ENCODE peak calls at places on chromosomes 1 and 21, in seven cellular contexts. Q is tibial nerve, N is fibroblast of pulmonary artery, S is BE2C, J is fibroblast of mammary gland, E is progenitor cell of endocrine pancreas, D is H9. U is an unnamed sample.

GRCh38 chr1:209483691-209484090 is 99.8 kb upstream of the CAMK1G start:
- DNase-seq in Q (no peak), N (no peak), S (no peak), J (no peak), E (no peak), D (no peak), U (no peak)

GRCh38 chr1:203797948-203798347 is 2.5 kb downstream of the ZBED6 start:
- DNase-seq in Q (peak), N (no peak), S (peak), J (no peak), E (no peak), D (no peak), U (peak)

GRCh38 chr1:98323396-98323795 is 338.1 kb upstream of the SNX7 start:
- DNase-seq in Q (peak), N (peak), S (no peak), J (peak), E (no peak), D (no peak), U (peak)

GRCh38 chr1:88946845-88947244 is 45.6 kb downstream of the KYAT3 start:
- DNase-seq in Q (no peak), N (peak), S (no peak), J (peak), E (no peak), D (no peak), U (no peak)

GRCh38 chr1:109668123-109668800 is 405 bp downstream of the GSTM2 start:
- DNase-seq in Q (no peak), N (no peak), S (no peak), J (no peak), E (no peak), D (no peak), U (no peak)

GRCh38 chr1:112808861-112809684 is 93.9 kb upstream of the PPM1J start:
- DNase-seq in Q (peak), N (peak), S (peak), J (peak), E (peak), D (peak), U (peak)

GRCh38 chr1:232810856-232811255 is 5.6 kb downstream of the MAP10 start:
- DNase-seq in Q (no peak), N (peak), S (no peak), J (no peak), E (no peak), D (no peak), U (no peak)

GRCh38 chr1:28395181-28395580 is 25.6 kb downstream of the PHACTR4 start:
- DNase-seq in Q (no peak), N (peak), S (no peak), J (peak), E (no peak), D (no peak), U (peak)

GRCh38 chr1:94599090-94599813 is 57.7 kb upstream of the F3 start:
- DNase-seq in Q (peak), N (no peak), S (no peak), J (peak), E (no peak), D (peak), U (peak)

GRCh38 chr1:243786546-243786945 is 63.5 kb downstream of the AKT3 start:
- DNase-seq in Q (no peak), N (no peak), S (no peak), J (no peak), E (no peak), D (no peak), U (peak)

GRCh38 chr21:36024782-36025181 is 35.5 kb downstream of the SETD4 start:
- DNase-seq in Q (no peak), N (no peak), S (no peak), J (no peak), E (no peak), D (no peak), U (no peak)

DNA sequence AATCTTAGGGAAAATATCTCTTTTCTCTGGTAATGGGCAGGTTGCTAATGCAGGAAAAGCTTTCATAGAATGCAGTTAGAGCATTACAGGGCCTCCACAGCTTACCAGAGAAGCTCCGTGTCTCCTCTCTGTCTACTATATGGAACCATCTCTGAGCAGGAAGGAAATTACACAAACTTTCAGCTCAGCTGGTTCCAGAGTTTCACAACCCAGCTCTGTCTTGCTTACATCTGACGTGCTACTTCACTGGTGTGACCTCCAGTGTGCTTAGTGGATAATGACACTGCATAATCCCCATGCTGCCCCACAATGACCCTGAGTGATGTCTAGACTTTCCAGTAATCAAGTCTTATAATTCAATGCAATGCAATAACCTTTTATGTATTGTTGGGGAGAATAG is 4.3 kb upstream of the FGGY start:
- DNase-seq in Q (peak), N (peak), S (no peak), J (peak), E (no peak), D (no peak), U (peak)
- TF ChIP-seq CTCF in Q (no peak), N (peak), S (no peak), J (no peak), E (no peak), D (no peak), U (no peak)

GRCh38 chr1:218298398-218298797 is 13.3 kb downstream of the RRP15 start:
- DNase-seq in Q (no peak), N (no peak), S (peak), J (no peak), E (no peak), D (no peak), U (no peak)

GRCh38 chr1:218302155-218302554 is 17.1 kb downstream of the RRP15 start:
- DNase-seq in Q (no peak), N (no peak), S (no peak), J (no peak), E (no peak), D (no peak), U (no peak)

GRCh38 chr1:218301217-218301616 is 16.1 kb downstream of the RRP15 start:
- DNase-seq in Q (no peak), N (no peak), S (no peak), J (no peak), E (no peak), D (no peak), U (no peak)

GRCh38 chr1:218297867-218298266 is 12.8 kb downstream of the RRP15 start:
- DNase-seq in Q (no peak), N (peak), S (no peak), J (no peak), E (no peak), D (no peak), U (no peak)

GRCh38 chr1:218299416-218299815 is 14.3 kb downstream of the RRP15 start:
- DNase-seq in Q (no peak), N (peak), S (no peak), J (peak), E (no peak), D (no peak), U (peak)
- TF ChIP-seq CTCF in Q (peak), N (peak), S (peak), J (peak), E (peak), D (peak), U (peak)

GRCh38 chr1:46131727-46132528 is 501 bp downstream of the PIK3R3 start:
- DNase-seq in Q (peak), N (peak), S (peak), J (peak), E (no peak), D (no peak), U (peak)

GRCh38 chr1:46132529-46133180 is at the start of gene PIK3R3:
- DNase-seq in Q (peak), N (peak), S (peak), J (peak), E (peak), D (peak), U (peak)

GRCh38 chr1:46128336-46128735 is 4.1 kb downstream of the PIK3R3 start:
- DNase-seq in Q (no peak), N (no peak), S (no peak), J (no peak), E (no peak), D (no peak), U (peak)

GRCh38 chr1:46131093-46131492 is 1.3 kb downstream of the PIK3R3 start:
- DNase-seq in Q (no peak), N (peak), S (no peak), J (no peak), E (no peak), D (no peak), U (no peak)

GRCh38 chr1:46130144-46130543 is 2.3 kb downstream of the PIK3R3 start:
- DNase-seq in Q (no peak), N (no peak), S (no peak), J (no peak), E (no peak), D (no peak), U (no peak)
- TF ChIP-seq CTCF in Q (no peak), N (no peak), S (peak), J (no peak), E (peak), D (no peak), U (no peak)

GRCh38 chr1:2976180-2976562 is 45.1 kb upstream of the ACTRT2 start:
- DNase-seq in Q (no peak), N (no peak), S (no peak), J (no peak), E (no peak), D (peak), U (no peak)

GRCh38 chr1:2973661-2974593 is 47.3 kb upstream of the ACTRT2 start:
- DNase-seq in Q (no peak), N (no peak), S (no peak), J (no peak), E (no peak), D (no peak), U (no peak)

GRCh38 chr1:2972879-2973575 is 48.2 kb upstream of the ACTRT2 start:
- DNase-seq in Q (no peak), N (no peak), S (no peak), J (no peak), E (no peak), D (no peak), U (no peak)

GRCh38 chr1:2975466-2976179 is 45.6 kb upstream of the ACTRT2 start:
- DNase-seq in Q (no peak), N (no peak), S (no peak), J (peak), E (no peak), D (peak), U (no peak)

DNA sequence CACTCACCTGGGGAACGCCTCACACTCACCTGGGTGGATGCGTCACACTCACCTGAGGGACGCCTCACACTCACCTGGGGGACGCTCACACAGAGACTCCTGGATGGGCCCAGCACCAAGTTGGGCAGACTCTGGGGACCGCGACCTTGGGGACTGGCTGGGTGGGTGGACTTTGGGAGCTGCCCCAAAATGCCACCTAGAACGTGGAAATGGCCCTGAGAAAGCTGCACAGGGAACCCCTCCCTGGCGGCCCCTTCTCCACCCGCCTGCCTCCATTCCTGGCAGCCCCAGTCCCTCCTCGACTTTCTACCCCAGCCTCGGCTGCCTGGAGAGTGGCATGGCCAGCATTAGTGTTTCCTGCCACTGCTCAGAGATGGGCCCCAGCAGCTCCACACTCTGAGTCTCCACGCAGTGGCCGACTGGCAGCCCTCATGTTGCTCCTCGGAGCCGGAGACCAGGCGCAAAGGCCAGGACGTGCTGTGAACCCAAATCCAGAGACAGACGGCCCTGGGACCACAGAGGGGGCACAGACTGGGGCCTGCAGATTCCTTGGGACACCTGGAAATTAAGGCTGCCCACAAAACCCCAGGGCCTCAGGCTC is 46.5 kb upstream of the ACTRT2 start:
- DNase-seq in Q (no peak), N (no peak), S (no peak), J (no peak), E (no peak), D (no peak), U (no peak)
- TF ChIP-seq CTCF in Q (no peak), N (no peak), S (no peak), J (no peak), E (no peak), D (no peak), U (no peak)

DNA sequence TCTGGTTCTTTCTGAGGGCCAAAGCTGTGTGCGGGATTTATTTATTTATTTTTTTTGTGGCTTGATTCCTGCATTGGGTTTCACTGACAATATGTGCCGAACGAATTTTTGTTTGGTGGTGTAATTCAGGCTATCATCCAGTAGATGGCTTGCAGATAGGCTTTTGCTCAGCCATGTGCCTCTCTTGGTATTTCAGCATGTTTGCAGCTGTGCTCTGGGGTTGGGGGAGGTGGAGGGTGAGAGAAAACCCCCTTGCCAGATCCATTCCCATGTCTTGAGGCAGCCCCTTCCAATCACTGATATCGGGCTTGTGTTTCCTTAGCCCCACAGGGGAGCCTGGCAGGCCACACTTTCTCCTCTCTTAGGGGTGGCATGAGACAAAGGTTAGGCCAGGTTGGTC is 302.4 kb downstream of the PTGER3 start:
- DNase-seq in Q (no peak), N (peak), S (peak), J (peak), E (no peak), D (peak), U (peak)
- TF ChIP-seq CTCF in Q (no peak), N (peak), S (peak), J (peak), E (peak), D (peak), U (peak)

GRCh38 chr21:26032263-26032662 is 138.3 kb downstream of the APP start:
- DNase-seq in Q (no peak), N (no peak), S (no peak), J (peak), E (no peak), D (no peak), U (no peak)
- TF ChIP-seq CTCF in Q (no peak), N (peak), S (peak), J (peak), E (no peak), D (peak), U (no peak)

GRCh38 chr1:110766336-110766647 is 91.6 kb upstream of the KCNA3 start:
- DNase-seq in Q (no peak), N (no peak), S (no peak), J (no peak), E (no peak), D (no peak), U (no peak)
- TF ChIP-seq CTCF in Q (no peak), N (no peak), S (no peak), J (no peak), E (no peak), D (no peak), U (no peak)

DNA sequence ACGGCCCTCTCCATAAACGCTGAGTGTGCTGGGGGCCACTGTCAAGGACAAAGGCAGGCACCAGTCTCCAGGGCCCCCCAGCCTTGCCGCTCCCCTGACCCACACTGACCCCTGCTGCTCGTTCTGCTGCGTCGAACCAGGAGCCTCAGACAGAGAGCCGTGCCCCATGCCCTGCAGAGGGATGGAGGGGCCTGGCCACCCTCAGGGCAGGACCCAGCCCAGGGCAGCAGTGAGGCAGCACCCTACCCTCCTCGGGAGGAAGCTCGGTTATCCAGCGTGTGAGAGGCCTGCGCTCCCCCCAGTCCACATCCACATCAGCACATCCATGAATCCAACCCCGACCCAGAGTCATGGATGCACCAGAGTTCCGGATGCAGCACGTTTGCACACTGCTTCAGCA is 15.1 kb downstream of the WDR4 start:
- DNase-seq in Q (no peak), N (no peak), S (no peak), J (no peak), E (no peak), D (no peak), U (no peak)
- TF ChIP-seq CTCF in Q (no peak), N (no peak), S (peak), J (no peak), E (no peak), D (peak), U (no peak)

GRCh38 chr1:71780681-71781080 is 501.7 kb downstream of the NEGR1 start:
- DNase-seq in Q (no peak), N (no peak), S (no peak), J (peak), E (no peak), D (no peak), U (no peak)

GRCh38 chr1:71777094-71777493 is 505.2 kb downstream of the NEGR1 start:
- DNase-seq in Q (no peak), N (no peak), S (no peak), J (no peak), E (no peak), D (no peak), U (no peak)
- TF ChIP-seq CTCF in Q (no peak), N (no peak), S (no peak), J (no peak), E (no peak), D (no peak), U (no peak)